ENCODE peak calls at places on chromosomes 12 and 14, in four cellular contexts. One of them, this sample, is unnamed.
A peak's percentile ranks its signal among the peaks of the same experiment; 100 is the strongest.

GRCh38 chr12:9729082-9729481 is 3.8 kb downstream of the CLECL1 start:
- DNase-seq in breast epithelium: no peak
- DNase-seq in effector memory CD4-positive, alpha-beta T cell: no peak
- DNase-seq in A549: no peak
- DNase-seq in this sample: no peak

GRCh38 chr14:34981743-34982420 is 910 bp upstream of the SRP54 start:
- DNase-seq in breast epithelium: peak; percentile 20
- DNase-seq in effector memory CD4-positive, alpha-beta T cell: peak; percentile 24
- DNase-seq in A549: no peak
- DNase-seq in this sample: no peak

GRCh38 chr12:15936751-15937150 is 25.6 kb downstream of the DERA start:
- DNase-seq in breast epithelium: no peak
- DNase-seq in effector memory CD4-positive, alpha-beta T cell: no peak
- DNase-seq in A549: no peak
- DNase-seq in this sample: no peak

GRCh38 chr12:11904124-11904523 is 166.6 kb upstream of the BCL2L14 start:
- DNase-seq in breast epithelium: peak; percentile 41
- DNase-seq in effector memory CD4-positive, alpha-beta T cell: no peak
- DNase-seq in A549: no peak
- DNase-seq in this sample: no peak

GRCh38 chr12:91001306-91001705 is 3.5 kb downstream of the EPYC start:
- DNase-seq in breast epithelium: no peak
- DNase-seq in effector memory CD4-positive, alpha-beta T cell: no peak
- DNase-seq in A549: no peak
- DNase-seq in this sample: no peak

GRCh38 chr14:38592764-38593442 is 337.0 kb upstream of the CLEC14A start:
- DNase-seq in breast epithelium: no peak
- DNase-seq in effector memory CD4-positive, alpha-beta T cell: no peak
- DNase-seq in A549: no peak
- DNase-seq in this sample: no peak

GRCh38 chr12:51348116-51348515 is 1.6 kb upstream of the CELA1 start:
- DNase-seq in breast epithelium: no peak
- DNase-seq in effector memory CD4-positive, alpha-beta T cell: no peak
- DNase-seq in A549: no peak
- DNase-seq in this sample: no peak

GRCh38 chr14:53953002-53953827 is 3.4 kb downstream of the BMP4 start:
- DNase-seq in breast epithelium: peak; percentile 72
- DNase-seq in effector memory CD4-positive, alpha-beta T cell: no peak
- DNase-seq in A549: peak; percentile 71
- DNase-seq in this sample: no peak

GRCh38 chr14:70663707-70664179 is 22.0 kb downstream of the TTC9 start:
- DNase-seq in breast epithelium: no peak
- DNase-seq in effector memory CD4-positive, alpha-beta T cell: no peak
- DNase-seq in A549: no peak
- DNase-seq in this sample: no peak

GRCh38 chr12:91181053-91181452 is 1.6 kb downstream of the DCN start:
- DNase-seq in breast epithelium: no peak
- DNase-seq in effector memory CD4-positive, alpha-beta T cell: no peak
- DNase-seq in A549: no peak
- DNase-seq in this sample: no peak

GRCh38 chr14:99274346-99275221 is 2.6 kb upstream of the BCL11B start:
- DNase-seq in breast epithelium: peak; percentile 65
- DNase-seq in effector memory CD4-positive, alpha-beta T cell: no peak
- DNase-seq in A549: peak; percentile 77
- DNase-seq in this sample: no peak

GRCh38 chr14:94439453-94440057 is 13.0 kb downstream of the SERPINA11 start:
- DNase-seq in breast epithelium: no peak
- DNase-seq in effector memory CD4-positive, alpha-beta T cell: no peak
- DNase-seq in A549: no peak
- DNase-seq in this sample: no peak

GRCh38 chr12:46484396-46485061 is 112.0 kb upstream of the SLC38A2 start:
- DNase-seq in breast epithelium: no peak
- DNase-seq in effector memory CD4-positive, alpha-beta T cell: no peak
- DNase-seq in A549: no peak
- DNase-seq in this sample: no peak

GRCh38 chr14:64387738-64388532 is at the start of gene MTHFD1:
- DNase-seq in breast epithelium: peak; percentile 99
- DNase-seq in effector memory CD4-positive, alpha-beta T cell: peak; percentile 96
- DNase-seq in A549: peak; percentile 99
- DNase-seq in this sample: peak; percentile 92

GRCh38 chr12:16062611-16063010 is 151.5 kb downstream of the DERA start:
- DNase-seq in breast epithelium: no peak
- DNase-seq in effector memory CD4-positive, alpha-beta T cell: no peak
- DNase-seq in A549: no peak
- DNase-seq in this sample: no peak

GRCh38 chr12:116459011-116459410 is 100.2 kb upstream of the MAP1LC3B2 start:
- DNase-seq in breast epithelium: no peak
- DNase-seq in effector memory CD4-positive, alpha-beta T cell: no peak
- DNase-seq in A549: no peak
- DNase-seq in this sample: no peak

GRCh38 chr12:122730215-122731014 is at the start of gene HCAR1:
- DNase-seq in breast epithelium: peak; percentile 32
- DNase-seq in effector memory CD4-positive, alpha-beta T cell: no peak
- DNase-seq in A549: no peak
- DNase-seq in this sample: no peak

GRCh38 chr12:96425321-96425720 is 25.1 kb upstream of the CDK17 start:
- DNase-seq in breast epithelium: no peak
- DNase-seq in effector memory CD4-positive, alpha-beta T cell: no peak
- DNase-seq in A549: no peak
- DNase-seq in this sample: no peak

GRCh38 chr12:119154435-119154818 is 24.3 kb upstream of the HSPB8 start:
- DNase-seq in breast epithelium: no peak
- DNase-seq in effector memory CD4-positive, alpha-beta T cell: no peak
- DNase-seq in A549: no peak
- DNase-seq in this sample: no peak

GRCh38 chr14:79600406-79600805 is 610.9 kb downstream of the DIO2 start:
- DNase-seq in breast epithelium: no peak
- DNase-seq in effector memory CD4-positive, alpha-beta T cell: no peak
- DNase-seq in A549: no peak
- DNase-seq in this sample: no peak

GRCh38 chr12:6608592-6609311 is 1.6 kb upstream of the CHD4 start:
- DNase-seq in breast epithelium: no peak
- DNase-seq in effector memory CD4-positive, alpha-beta T cell: no peak
- DNase-seq in A549: peak; percentile 36
- DNase-seq in this sample: no peak

GRCh38 chr12:49809369-49810158 is 18.6 kb downstream of the NCKAP5L start:
- DNase-seq in breast epithelium: no peak
- DNase-seq in effector memory CD4-positive, alpha-beta T cell: no peak
- DNase-seq in A549: no peak
- DNase-seq in this sample: no peak

GRCh38 chr12:49813131-49813530 is 15.1 kb downstream of the NCKAP5L start:
- DNase-seq in breast epithelium: no peak
- DNase-seq in effector memory CD4-positive, alpha-beta T cell: no peak
- DNase-seq in A549: no peak
- DNase-seq in this sample: no peak

GRCh38 chr12:57465747-57466505 is 6.3 kb downstream of the GLI1 start:
- DNase-seq in breast epithelium: no peak
- DNase-seq in effector memory CD4-positive, alpha-beta T cell: no peak
- DNase-seq in A549: no peak
- DNase-seq in this sample: no peak

GRCh38 chr12:30692470-30692869 is 3.2 kb downstream of the IPO8 start:
- DNase-seq in breast epithelium: no peak
- DNase-seq in effector memory CD4-positive, alpha-beta T cell: no peak
- DNase-seq in A549: no peak
- DNase-seq in this sample: no peak

GRCh38 chr12:40801861-40802260 is 109.6 kb downstream of the CNTN1 start:
- DNase-seq in breast epithelium: no peak
- DNase-seq in effector memory CD4-positive, alpha-beta T cell: no peak
- DNase-seq in A549: no peak
- DNase-seq in this sample: no peak

GRCh38 chr12:16349132-16349463 is 1.7 kb downstream of the MGST1 start:
- DNase-seq in breast epithelium: peak; percentile 66
- DNase-seq in effector memory CD4-positive, alpha-beta T cell: no peak
- DNase-seq in A549: peak; percentile 44
- DNase-seq in this sample: no peak

GRCh38 chr14:54200726-54201125 is 196.1 kb upstream of the CDKN3 start:
- DNase-seq in breast epithelium: no peak
- DNase-seq in effector memory CD4-positive, alpha-beta T cell: no peak
- DNase-seq in A549: no peak
- DNase-seq in this sample: no peak

GRCh38 chr12:41819948-41820347 is 324.7 kb downstream of the GXYLT1 start:
- DNase-seq in breast epithelium: no peak
- DNase-seq in effector memory CD4-positive, alpha-beta T cell: no peak
- DNase-seq in A549: no peak
- DNase-seq in this sample: no peak

GRCh38 chr14:43706901-43707300 is 800.2 kb downstream of the FSCB start:
- DNase-seq in breast epithelium: no peak
- DNase-seq in effector memory CD4-positive, alpha-beta T cell: no peak
- DNase-seq in A549: no peak
- DNase-seq in this sample: no peak

GRCh38 chr14:32611752-32612151 is 282.7 kb downstream of the AKAP6 start:
- DNase-seq in breast epithelium: no peak
- DNase-seq in effector memory CD4-positive, alpha-beta T cell: no peak
- DNase-seq in A549: no peak
- DNase-seq in this sample: no peak

GRCh38 chr12:54723653-54724256 is 75.6 kb upstream of the DCD start:
- DNase-seq in breast epithelium: no peak
- DNase-seq in effector memory CD4-positive, alpha-beta T cell: peak; percentile 20
- DNase-seq in A549: no peak
- DNase-seq in this sample: no peak

GRCh38 chr12:10143205-10143604 is 13.2 kb upstream of the CLEC7A start:
- DNase-seq in breast epithelium: no peak
- DNase-seq in effector memory CD4-positive, alpha-beta T cell: no peak
- DNase-seq in A549: no peak
- DNase-seq in this sample: no peak

GRCh38 chr12:57836442-57837375 is 9.8 kb downstream of the CTDSP2 start:
- DNase-seq in breast epithelium: peak; percentile 53
- DNase-seq in effector memory CD4-positive, alpha-beta T cell: no peak
- DNase-seq in A549: no peak
- DNase-seq in this sample: no peak

GRCh38 chr14:68084256-68084655 is 264.7 kb downstream of the RAD51B start:
- DNase-seq in breast epithelium: no peak
- DNase-seq in effector memory CD4-positive, alpha-beta T cell: no peak
- DNase-seq in A549: no peak
- DNase-seq in this sample: no peak

GRCh38 chr12:92403210-92404175 is 257.8 kb upstream of the BTG1 start:
- DNase-seq in breast epithelium: no peak
- DNase-seq in effector memory CD4-positive, alpha-beta T cell: peak; percentile 47
- DNase-seq in A549: no peak
- DNase-seq in this sample: no peak

GRCh38 chr14:90624732-90625444 is 191.3 kb downstream of the TTC7B start:
- DNase-seq in breast epithelium: no peak
- DNase-seq in effector memory CD4-positive, alpha-beta T cell: no peak
- DNase-seq in A549: no peak
- DNase-seq in this sample: no peak

GRCh38 chr12:55716582-55717396 is 943 bp downstream of the BLOC1S1 start:
- DNase-seq in breast epithelium: no peak
- DNase-seq in effector memory CD4-positive, alpha-beta T cell: no peak
- DNase-seq in A549: no peak
- DNase-seq in this sample: no peak

DNA sequence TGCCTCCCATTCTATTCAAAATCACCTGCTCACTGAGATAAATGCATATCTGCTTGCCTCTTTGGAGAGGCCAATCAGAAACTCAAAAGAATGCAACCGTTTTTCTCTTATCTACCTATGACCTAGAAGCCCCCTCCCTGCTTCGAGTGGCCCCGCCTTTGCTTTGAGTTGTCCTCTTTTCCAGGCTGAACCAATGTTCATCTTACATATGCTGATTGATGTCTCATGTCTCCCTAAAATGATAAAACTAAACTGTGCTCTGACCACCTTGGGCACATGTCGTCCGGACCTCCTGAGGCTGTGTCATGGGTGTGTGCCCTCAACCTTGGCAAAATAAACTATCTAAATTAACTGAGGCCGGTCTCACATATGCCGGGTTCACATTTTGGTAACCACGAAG is 64.1 kb upstream of the HECTD1 start:
- DNase-seq in breast epithelium: no peak
- DNase-seq in effector memory CD4-positive, alpha-beta T cell: no peak
- DNase-seq in A549: no peak
- DNase-seq in this sample: no peak
- H3K9me3 ChIP-seq in breast epithelium: no peaks in the 10 kb centered on the region
- H3K9me3 ChIP-seq in effector memory CD4-positive, alpha-beta T cell: no peaks in the 10 kb centered on the region
- H3K9me3 ChIP-seq in A549: peaks cover 10% of the 10 kb centered on the region
- H3K9me3 ChIP-seq in this sample: no peaks in the 10 kb centered on the region

DNA sequence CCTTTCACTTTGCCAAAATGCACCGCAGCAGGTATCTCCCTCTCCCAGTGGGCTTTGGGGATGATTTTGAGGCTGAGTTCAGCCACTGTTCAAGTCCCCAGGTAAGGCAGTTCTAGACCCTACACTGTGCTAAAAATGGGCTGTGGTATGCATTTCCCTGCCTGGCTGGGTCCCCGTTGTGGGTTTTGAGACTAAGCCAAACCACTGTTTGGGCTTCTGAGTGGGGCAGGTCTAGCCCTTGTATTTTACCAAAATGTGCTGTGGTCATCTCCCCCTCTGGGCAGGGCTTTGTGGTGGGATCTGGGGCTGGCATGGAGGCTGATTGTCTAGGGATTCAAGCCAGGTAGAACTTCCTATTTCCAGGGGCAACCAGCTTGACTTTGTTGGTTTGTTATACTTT is 13.6 kb upstream of the OR4Q3 start:
- DNase-seq in breast epithelium: no peak
- DNase-seq in effector memory CD4-positive, alpha-beta T cell: no peak
- DNase-seq in A549: no peak
- DNase-seq in this sample: no peak
- H3K9me3 ChIP-seq in breast epithelium: peaks cover 37% of the 10 kb centered on the region
- H3K9me3 ChIP-seq in effector memory CD4-positive, alpha-beta T cell: peaks cover 4% of the 10 kb centered on the region
- H3K9me3 ChIP-seq in A549: peaks cover 4% of the 10 kb centered on the region
- H3K9me3 ChIP-seq in this sample: no peaks in the 10 kb centered on the region

DNA sequence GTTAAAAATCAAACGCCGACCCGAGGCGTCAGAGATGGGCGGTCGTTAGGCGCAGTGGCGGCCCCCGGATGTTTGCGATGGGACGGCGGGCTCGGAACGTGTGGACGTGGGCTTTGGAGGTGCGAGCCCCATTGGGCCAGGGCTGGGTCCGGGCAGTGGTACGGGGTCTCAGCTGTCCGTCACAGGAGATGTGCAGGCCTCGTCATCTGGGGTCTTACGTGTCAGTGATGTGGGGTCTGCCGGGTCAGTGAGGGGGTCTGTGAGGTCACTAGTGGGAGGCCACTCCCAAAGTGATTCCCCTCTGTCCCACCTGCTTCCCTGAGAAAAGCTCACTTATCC is 21.6 kb upstream of the CHFR start:
- DNase-seq in breast epithelium: no peak
- DNase-seq in effector memory CD4-positive, alpha-beta T cell: no peak
- DNase-seq in A549: no peak
- DNase-seq in this sample: no peak
- H3K9me3 ChIP-seq in breast epithelium: peaks cover 18% of the 10 kb centered on the region
- H3K9me3 ChIP-seq in effector memory CD4-positive, alpha-beta T cell: peaks cover 4% of the 10 kb centered on the region
- H3K9me3 ChIP-seq in A549: peaks cover 82% of the 10 kb centered on the region
- H3K9me3 ChIP-seq in this sample: no peaks in the 10 kb centered on the region

GRCh38 chr14:69582207-69582606 is 7.5 kb upstream of the CCDC177 start:
- DNase-seq in breast epithelium: no peak
- DNase-seq in effector memory CD4-positive, alpha-beta T cell: no peak
- DNase-seq in A549: no peak
- DNase-seq in this sample: no peak

GRCh38 chr14:69580009-69580577 is 5.4 kb upstream of the CCDC177 start:
- DNase-seq in breast epithelium: no peak
- DNase-seq in effector memory CD4-positive, alpha-beta T cell: no peak
- DNase-seq in A549: peak; percentile 60
- DNase-seq in this sample: no peak

GRCh38 chr14:69584389-69584788 is 9.7 kb upstream of the CCDC177 start:
- DNase-seq in breast epithelium: no peak
- DNase-seq in effector memory CD4-positive, alpha-beta T cell: no peak
- DNase-seq in A549: no peak
- DNase-seq in this sample: no peak

GRCh38 chr14:69581316-69581935 is 6.8 kb upstream of the CCDC177 start:
- DNase-seq in breast epithelium: no peak
- DNase-seq in effector memory CD4-positive, alpha-beta T cell: no peak
- DNase-seq in A549: no peak
- DNase-seq in this sample: no peak

GRCh38 chr14:69582829-69583228 is 8.2 kb upstream of the CCDC177 start:
- DNase-seq in breast epithelium: no peak
- DNase-seq in effector memory CD4-positive, alpha-beta T cell: no peak
- DNase-seq in A549: no peak
- DNase-seq in this sample: no peak
- H3K9me3 ChIP-seq in breast epithelium: no peaks in the 10 kb centered on the region
- H3K9me3 ChIP-seq in effector memory CD4-positive, alpha-beta T cell: no peaks in the 10 kb centered on the region
- H3K9me3 ChIP-seq in A549: no peaks in the 10 kb centered on the region
- H3K9me3 ChIP-seq in this sample: no peaks in the 10 kb centered on the region